ENCODE peak calls at places on chromosomes 16 and 17, in five cellular contexts. Z is left kidney; K is hypothalamus; F is stimulated activated CD4-positive, alpha-beta T cell treated with anti-CD3 and anti-CD28 coated beads, Interleukin-15, amount 100 ng/mL, for 24 hours; R is SW 1271. P is an unnamed sample.

GRCh38 chr17:14923981-14924380 is 341.1 kb downstream of the PMP22 start:
- DNase-seq in F (no peak), R (no peak), K (no peak), Z (no peak), P (no peak)

GRCh38 chr17:40417258-40417608 is 463 bp downstream of the TOP2A start:
- DNase-seq in K (no peak), Z (peak), F (no peak), R (peak), P (no peak)

GRCh38 chr17:40058151-40058784 is 4.1 kb upstream of the MED24 start:
- DNase-seq in F (no peak), R (no peak), K (no peak), Z (no peak), P (no peak)

GRCh38 chr17:70128727-70129238 is 40.5 kb upstream of the KCNJ2 start:
- DNase-seq in K (no peak), R (no peak), F (no peak), Z (no peak), P (no peak)

GRCh38 chr17:75511270-75511609 is 4.1 kb downstream of the CASKIN2 start:
- DNase-seq in R (no peak), K (no peak), F (no peak), Z (no peak), P (no peak)

GRCh38 chr17:20852541-20853370 is 190.1 kb downstream of the USP22 start:
- DNase-seq in Z (peak), R (no peak), K (no peak), F (peak), P (peak)

GRCh38 chr16:72284042-72284789 is 112.3 kb upstream of the PMFBP1 start:
- DNase-seq in K (no peak), Z (no peak), R (no peak), F (no peak), P (no peak)

GRCh38 chr16:76194621-76195015 is 82.6 kb upstream of the CNTNAP4 start:
- DNase-seq in Z (peak), F (no peak), K (no peak), R (no peak), P (peak)

GRCh38 chr16:57591870-57592485 is 36.5 kb upstream of the ADGRG1 start:
- DNase-seq in R (no peak), K (no peak), Z (no peak), F (no peak), P (no peak)

GRCh38 chr16:75065149-75065807 is 51.3 kb downstream of the LDHD start:
- DNase-seq in R (no peak), Z (no peak), K (no peak), F (peak), P (no peak)

GRCh38 chr16:54242199-54242598 is 44.4 kb downstream of the IRX3 start:
- DNase-seq in R (no peak), K (no peak), Z (peak), F (peak), P (no peak)

GRCh38 chr16:28205974-28206373 is 5.8 kb downstream of the XPO6 start:
- DNase-seq in Z (no peak), K (no peak), R (no peak), F (no peak), P (no peak)

GRCh38 chr17:26818736-26819135 is 475.2 kb upstream of the WSB1 start:
- DNase-seq in K (no peak), R (no peak), F (no peak), Z (peak), P (no peak)

P was measured in trophoblast cell.